ENCODE peak calls at places on chromosomes 12 and 14, in four cellular contexts. V is A549, M is heart right ventricle, E is dorsolateral prefrontal cortex. J is an unnamed sample.

GRCh38 chr12:8661016-8661415 is 1.6 kb downstream of the MFAP5 start:
- DNase-seq in V (no peak), E (no peak), M (no peak), J (no peak)

GRCh38 chr14:89507521-89507920 is 90.5 kb upstream of the FOXN3 start:
- DNase-seq in M (no peak), E (no peak), V (peak; percentile 9), J (no peak)

GRCh38 chr14:65169351-65169750 is 67.0 kb upstream of the MAX start:
- DNase-seq in E (no peak), V (no peak), M (no peak), J (no peak)

GRCh38 chr12:4894019-4894418 is 15.7 kb upstream of the KCNA1 start:
- DNase-seq in V (no peak), E (no peak), M (no peak), J (no peak)

GRCh38 chr12:75820848-75821578 is 210.6 kb downstream of the PHLDA1 start:
- DNase-seq in E (no peak), M (peak; percentile 13), V (peak; percentile 11), J (no peak)

GRCh38 chr12:85043829-85044228 is 7.7 kb downstream of the LRRIQ1 start:
- DNase-seq in V (no peak), E (no peak), M (no peak), J (no peak)

GRCh38 chr14:56808314-56809201 is 1.7 kb downstream of the OTX2 start:
- DNase-seq in V (no peak), M (no peak), E (no peak), J (no peak)

GRCh38 chr12:20150835-20151234 is 217.5 kb upstream of the PDE3A start:
- DNase-seq in M (no peak), V (no peak), E (no peak), J (no peak)

GRCh38 chr14:106203438-106203837 is 677.1 kb downstream of the TMEM121 start:
- DNase-seq in E (no peak), V (no peak), M (no peak), J (no peak)

GRCh38 chr12:32788405-32788804 is 32.7 kb upstream of the YARS2 start:
- DNase-seq in V (no peak), M (no peak), E (no peak), J (no peak)

GRCh38 chr12:19967001-19967400 is 401.3 kb upstream of the PDE3A start:
- DNase-seq in V (peak; percentile 29), E (no peak), M (no peak), J (no peak)

GRCh38 chr12:52243774-52244614 is 11.0 kb downstream of the KRT7 start:
- DNase-seq in V (peak; percentile 92), M (peak; percentile 64), E (peak; percentile 43), J (peak; percentile 91)

GRCh38 chr14:91722386-91722785 is 9.5 kb downstream of the CATSPERB start:
- DNase-seq in E (no peak), M (no peak), V (no peak), J (no peak)

GRCh38 chr12:105166736-105167135 is 59.2 kb downstream of the WASHC4 start:
- DNase-seq in M (no peak), E (no peak), V (no peak), J (no peak)

GRCh38 chr14:54813081-54813480 is 89.5 kb downstream of the GCH1 start:
- DNase-seq in M (no peak), V (no peak), E (no peak), J (no peak)

GRCh38 chr14:72608391-72609204 is 285.3 kb downstream of the DPF3 start:
- DNase-seq in E (no peak), V (peak; percentile 66), M (no peak), J (peak; percentile 47)

GRCh38 chr12:116222358-116222757 is 55.1 kb downstream of the MED13L start:
- DNase-seq in M (no peak), E (no peak), V (peak; percentile 77), J (no peak)

GRCh38 chr12:15602051-15602672 is 187.0 kb downstream of the EPS8 start:
- DNase-seq in M (no peak), V (no peak), E (no peak), J (no peak)

GRCh38 chr12:41190360-41190759 is 2.2 kb downstream of the PDZRN4 start:
- DNase-seq in V (peak; percentile 44), E (no peak), M (no peak), J (no peak)

GRCh38 chr14:22737052-22737451 is 29.4 kb upstream of the OXA1L start:
- DNase-seq in E (no peak), M (no peak), V (no peak), J (no peak)

GRCh38 chr14:89379891-89380820 is 36.9 kb downstream of the FOXN3 start:
- DNase-seq in E (no peak), M (no peak), V (no peak), J (peak; percentile 49)

GRCh38 chr14:58077621-58078020 is 74.4 kb downstream of the ARMH4 start:
- DNase-seq in V (no peak), E (no peak), M (no peak), J (no peak)

GRCh38 chr12:41919526-41920305 is 225.0 kb downstream of the GXYLT1 start:
- DNase-seq in V (no peak), M (no peak), E (no peak), J (no peak)

GRCh38 chr14:71472281-71472960 is 459.8 kb upstream of the RGS6 start:
- DNase-seq in E (no peak), M (no peak), V (no peak), J (no peak)

GRCh38 chr14:86035882-86036281 is 505.9 kb downstream of the FLRT2 start:
- DNase-seq in M (no peak), V (peak; percentile 31), E (no peak), J (no peak)

GRCh38 chr12:57129311-57130288 is 1.3 kb downstream of the LRP1 start:
- DNase-seq in V (no peak), M (no peak), E (no peak), J (no peak)

GRCh38 chr14:20624495-20625070 is 16.9 kb downstream of the OR6S1 start:
- DNase-seq in V (peak; percentile 93), E (no peak), M (peak; percentile 41), J (no peak)

GRCh38 chr14:76584271-76584702 is 177.0 kb upstream of the VASH1 start:
- DNase-seq in M (no peak), V (no peak), E (no peak), J (no peak)

DNA sequence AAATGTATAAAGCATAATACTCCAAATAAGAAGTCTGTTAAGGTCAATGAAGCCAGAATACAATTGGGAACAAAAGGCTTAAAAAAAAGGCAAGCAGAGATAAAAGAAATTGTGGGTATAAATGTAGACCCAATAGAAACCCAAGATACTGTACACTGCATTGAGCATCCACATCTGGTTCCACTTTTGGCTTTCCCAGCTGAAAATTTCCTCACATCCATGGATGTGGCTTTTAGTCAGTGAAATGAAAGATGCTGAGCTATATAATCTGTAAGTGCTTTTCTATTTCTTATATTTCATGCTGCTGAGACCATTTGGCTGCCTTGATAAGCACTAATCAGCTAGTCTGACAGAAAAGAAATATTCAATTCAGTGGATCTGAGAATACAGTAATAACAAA is 83.5 kb downstream of the PTPRR start:
- DNase-seq in M (no peak), V (no peak), E (no peak), J (no peak)
- H3K4me3 ChIP-seq in M (no peak overlapping the region), V (no peak overlapping the region), E (no peak overlapping the region), J (no peak overlapping the region)

DNA sequence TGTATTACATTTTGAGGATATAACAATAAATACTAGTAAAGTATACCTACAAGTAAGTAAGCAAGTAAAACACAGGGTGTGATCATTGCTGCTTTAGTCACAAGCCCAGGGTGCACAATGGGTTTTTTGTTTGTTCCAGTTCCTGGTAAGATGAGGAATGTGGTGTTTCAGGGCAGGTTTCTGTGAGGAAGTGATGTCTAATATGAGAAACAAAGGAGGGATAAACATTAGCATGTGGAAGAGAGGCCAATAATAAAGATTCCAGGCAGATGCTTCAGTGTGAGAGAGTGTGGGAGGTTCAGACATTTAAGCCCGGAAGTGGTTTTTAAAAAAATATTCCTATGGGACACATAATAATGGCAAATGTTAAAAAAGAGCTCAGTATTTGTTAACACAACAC is 808.1 kb upstream of the USP15 start:
- DNase-seq in V (no peak), E (no peak), M (no peak), J (no peak)
- TF ChIP-seq CTCF in V (no peak), E (no peak), M (no peak), J (no peak)

GRCh38 chr12:65795453-65795852 is 28.8 kb upstream of the HMGA2 start:
- DNase-seq in E (no peak), V (no peak), M (no peak), J (no peak)
- H3K27ac ChIP-seq in E (no peak overlapping the region), V (no peak overlapping the region), M (no peak overlapping the region), J (no peak overlapping the region)

DNA sequence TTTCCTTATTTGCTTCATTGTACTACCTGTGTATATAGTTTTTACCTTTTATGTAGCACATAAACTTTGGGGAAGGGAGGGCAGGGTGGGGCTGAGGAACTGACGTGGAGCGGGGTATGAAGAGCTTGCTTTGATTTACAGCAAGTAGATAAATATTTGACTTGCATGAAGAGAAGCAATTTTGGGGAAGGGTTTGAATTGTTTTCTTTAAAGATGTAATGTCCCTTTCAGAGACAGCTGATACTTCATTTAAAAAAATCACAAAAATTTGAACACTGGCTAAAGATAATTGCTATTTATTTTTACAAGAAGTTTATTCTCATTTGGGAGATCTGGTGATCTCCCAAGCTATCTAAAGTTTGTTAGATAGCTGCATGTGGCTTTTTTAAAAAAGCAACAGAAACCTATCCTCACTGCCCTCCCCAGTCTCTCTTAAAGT is 4.1 kb downstream of the CDKN1B start:
- DNase-seq in E (no peak), M (no peak), V (peak; percentile 69), J (no peak)
- H3K4me3 ChIP-seq in E (no peak overlapping the region), M (peak overlapping the region; percentile 79), V (peak overlapping the region; percentile 87), J (peak overlapping the region; percentile 7)

GRCh38 chr14:103279129-103280025 is 54.7 kb upstream of the EIF5 start:
- DNase-seq in E (no peak), M (peak; percentile 46), V (no peak), J (no peak)

GRCh38 chr14:103282932-103283331 is 51.1 kb upstream of the EIF5 start:
- DNase-seq in E (no peak), V (no peak), M (no peak), J (no peak)

GRCh38 chr14:103280278-103280917 is 53.6 kb upstream of the EIF5 start:
- DNase-seq in E (no peak), M (no peak), V (no peak), J (no peak)

GRCh38 chr14:103283916-103284315 is 50.1 kb upstream of the EIF5 start:
- DNase-seq in M (no peak), E (no peak), V (no peak), J (no peak)

DNA sequence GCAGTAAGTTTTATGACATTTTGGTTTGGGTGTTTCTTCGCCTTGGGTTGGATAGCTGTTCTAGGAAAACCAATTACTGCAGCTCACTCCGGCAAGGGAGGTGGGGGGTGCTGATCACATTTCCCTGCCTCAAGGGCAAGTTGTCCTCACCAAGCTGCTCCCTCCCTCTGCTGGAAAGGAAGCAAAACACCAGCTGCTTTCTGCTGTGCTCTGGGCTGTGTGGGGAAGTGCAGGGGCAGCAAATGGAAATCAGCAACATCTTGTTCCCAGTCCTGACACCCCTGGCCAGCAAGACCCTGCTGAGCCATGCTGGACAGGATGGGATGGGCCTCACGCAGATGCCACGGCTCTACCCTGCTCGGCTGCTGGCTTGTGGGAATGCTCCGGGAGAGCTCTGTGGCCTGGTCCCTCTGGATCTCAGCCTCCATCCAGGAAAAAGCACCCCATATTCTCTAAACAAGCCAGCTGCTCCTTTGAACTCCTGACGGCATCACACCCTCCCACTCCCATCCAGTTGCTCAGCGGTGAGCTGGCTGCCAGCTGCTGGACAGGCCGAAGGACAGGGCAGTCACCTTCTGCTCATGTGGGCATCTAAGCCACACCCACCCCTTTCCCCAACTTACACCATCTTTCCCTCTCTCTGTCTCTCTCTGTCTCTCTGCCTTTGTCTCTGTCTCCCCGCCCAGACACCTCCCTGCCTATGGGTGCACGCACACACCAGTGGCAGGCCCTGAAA is 52.4 kb upstream of the EIF5 start:
- DNase-seq in E (no peak), M (no peak), V (peak; percentile 70), J (no peak)
- TF ChIP-seq CTCF in E (no peak), M (peak; percentile 39), V (peak; percentile 25), J (no peak)

J was measured in coronary artery.